ENCODE peak calls at places on chromosomes 11 and 22, in five cellular contexts. G, W, X, F and K are unnamed samples.
A peak's percentile ranks its signal among the peaks of the same experiment; 100 is the strongest.

GRCh38 chr22:24474221-24474620 is 20.9 kb upstream of the UPB1 start:
- DNase-seq in G (peak; percentile 73), W (no peak), X (no peak), F (no peak), K (no peak)

GRCh38 chr11:1234054-1234720 is 11.3 kb downstream of the MUC5B start:
- DNase-seq in G (no peak), W (no peak), X (no peak), F (no peak), K (no peak)

GRCh38 chr22:30649430-30650007 is 13.9 kb downstream of the SLC35E4 start:
- DNase-seq in G (peak; percentile 90), W (peak; percentile 41), X (no peak), F (no peak), K (no peak)

GRCh38 chr11:6413791-6414231 is 5.1 kb downstream of the APBB1 start:
- DNase-seq in G (no peak), W (no peak), X (peak; percentile 88), F (no peak), K (no peak)

GRCh38 chr11:1665313-1665712 is 31.7 kb upstream of the KRTAP5-6 start:
- DNase-seq in G (no peak), W (no peak), X (no peak), F (no peak), K (no peak)

GRCh38 chr11:57515332-57516060 is at the start of gene SLC43A1:
- DNase-seq in G (peak; percentile 75), W (no peak), X (no peak), F (peak; percentile 33), K (no peak)

GRCh38 chr11:11510939-11511338 is 110.9 kb downstream of the GALNT18 start:
- DNase-seq in G (no peak), W (no peak), X (no peak), F (no peak), K (peak; percentile 47)

GRCh38 chr22:20926243-20926642 is 9.0 kb downstream of the CRKL start:
- DNase-seq in G (no peak), W (no peak), X (no peak), F (no peak), K (no peak)

GRCh38 chr11:115244758-115245157 is 259.5 kb downstream of the CADM1 start:
- DNase-seq in G (no peak), W (no peak), X (no peak), F (no peak), K (no peak)

GRCh38 chr22:37880668-37881440 is 25.2 kb upstream of the MICALL1 start:
- DNase-seq in G (peak; percentile 35), W (no peak), X (no peak), F (no peak), K (no peak)

GRCh38 chr11:134228625-134229024 is 4.2 kb downstream of the VPS26B start:
- DNase-seq in G (no peak), W (no peak), X (no peak), F (no peak), K (no peak)

GRCh38 chr11:93521086-93521485 is 22.1 kb downstream of the SMCO4 start:
- DNase-seq in G (no peak), W (no peak), X (no peak), F (no peak), K (no peak)

GRCh38 chr22:29204617-29205183 is 996 bp upstream of the EMID1 start:
- DNase-seq in G (peak; percentile 9), W (no peak), X (no peak), F (no peak), K (no peak)

GRCh38 chr11:44120169-44120568 is 24.7 kb downstream of the EXT2 start:
- DNase-seq in G (no peak), W (no peak), X (no peak), F (no peak), K (no peak)